ENCODE peak calls at places on chromosomes 6 and 20, in seven cellular contexts. Z is cardiac septum, W is pancreas, S is renal cortical epithelial cell, Q is SHP77, G is endothelial cell of umbilical vein, B is cardiac muscle cell. X is an unnamed sample.

GRCh38 chr6:34680802-34681515 is 15.6 kb downstream of the ILRUN start:
- DNase-seq in Z (no peak), W (no peak), S (peak; percentile 93), Q (no peak), G (peak; percentile 60), B (no peak), X (no peak)

GRCh38 chr20:63941282-63942060 is 14.7 kb downstream of the UCKL1 start:
- DNase-seq in Z (peak; percentile 88), W (peak; percentile 56), S (no peak), Q (no peak), G (no peak), B (peak; percentile 32), X (peak; percentile 93)

GRCh38 chr6:30350519-30350918 is 5.6 kb downstream of the RPP21 start:
- DNase-seq in Z (no peak), W (no peak), S (no peak), Q (no peak), G (no peak), B (no peak), X (no peak)

GRCh38 chr6:156934054-156934424 is 156.9 kb downstream of the ARID1B start:
- DNase-seq in Z (no peak), W (no peak), S (no peak), Q (no peak), G (no peak), B (no peak), X (no peak)

GRCh38 chr6:168134399-168135201 is 55.6 kb upstream of the FRMD1 start:
- DNase-seq in Z (no peak), W (no peak), S (no peak), Q (peak; percentile 18), G (no peak), B (no peak), X (peak; percentile 60)

GRCh38 chr20:48705208-48706115 is 122.3 kb downstream of the PREX1 start:
- DNase-seq in Z (no peak), W (no peak), S (no peak), Q (no peak), G (no peak), B (no peak), X (no peak)

GRCh38 chr6:29938746-29939508 is 3.4 kb upstream of the HLA-A start:
- DNase-seq in Z (no peak), W (no peak), S (peak; percentile 35), Q (no peak), G (no peak), B (peak; percentile 22), X (no peak)

GRCh38 chr6:35047265-35048011 is 93.7 kb downstream of the TCP11 start:
- DNase-seq in Z (peak; percentile 53), W (no peak), S (peak; percentile 54), Q (no peak), G (peak; percentile 64), B (no peak), X (no peak)

GRCh38 chr6:10999994-11000393 is 44.1 kb downstream of the ELOVL2 start:
- DNase-seq in Z (no peak), W (no peak), S (no peak), Q (no peak), G (peak; percentile 23), B (no peak), X (no peak)

GRCh38 chr6:139939189-139939979 is 564.9 kb upstream of the CITED2 start:
- DNase-seq in Z (no peak), W (no peak), S (no peak), Q (no peak), G (no peak), B (no peak), X (no peak)

GRCh38 chr6:30491963-30492616 is 2.8 kb downstream of the HLA-E start:
- DNase-seq in Z (no peak), W (no peak), S (no peak), Q (no peak), G (no peak), B (no peak), X (no peak)